ENCODE peak calls at places on chromosomes 6 and 20, in six cellular contexts. W, O, T, G, S and K are unnamed samples.

GRCh38 chr20:61938839-61939690 is 126.6 kb downstream of the TAF4 start:
- DNase-seq in O (no peak), G (no peak), W (no peak), S (peak; percentile 33), T (peak; percentile 14), K (no peak)

GRCh38 chr6:167137881-167138280 is 15.0 kb downstream of the CCR6 start:
- DNase-seq in O (no peak), W (no peak), G (no peak), T (no peak), S (no peak), K (no peak)

GRCh38 chr20:61737346-61737745 is 328.3 kb downstream of the TAF4 start:
- DNase-seq in G (no peak), W (no peak), O (no peak), S (no peak), T (no peak), K (no peak)

GRCh38 chr6:64012351-64013060 is 376.9 kb downstream of the PHF3 start:
- DNase-seq in T (no peak), W (peak; percentile 6), O (peak; percentile 78), G (no peak), S (no peak), K (peak; percentile 7)

GRCh38 chr20:991850-992249 is 10.3 kb downstream of the RSPO4 start:
- DNase-seq in G (no peak), O (no peak), S (no peak), T (no peak), W (no peak), K (no peak)

GRCh38 chr6:130574146-130574545 is 208.3 kb downstream of the TMEM200A start:
- DNase-seq in G (no peak), S (no peak), O (no peak), W (no peak), T (no peak), K (no peak)

GRCh38 chr6:143406673-143407072 is 43.8 kb downstream of the ADAT2 start:
- DNase-seq in W (no peak), T (no peak), G (no peak), O (no peak), S (no peak), K (no peak)

GRCh38 chr6:129381885-129382284 is 328.1 kb downstream of the ARHGAP18 start:
- DNase-seq in T (no peak), W (no peak), O (no peak), S (no peak), G (no peak), K (no peak)

GRCh38 chr6:125415921-125416320 is 114.2 kb upstream of the HDDC2 start:
- DNase-seq in W (peak; percentile 53), O (no peak), G (no peak), S (no peak), T (no peak), K (no peak)

GRCh38 chr6:9161731-9162130 is 726.4 kb upstream of the SLC35B3 start:
- DNase-seq in W (peak; percentile 11), T (no peak), S (no peak), O (no peak), G (no peak), K (no peak)

GRCh38 chr6:16741112-16742016 is 19.9 kb downstream of the ATXN1 start:
- DNase-seq in O (peak; percentile 98), G (no peak), T (no peak), W (peak; percentile 94), S (no peak), K (no peak)

GRCh38 chr20:7285918-7286556 is 518.6 kb downstream of the BMP2 start:
- DNase-seq in S (peak; percentile 77), T (peak; percentile 44), O (peak; percentile 75), G (no peak), W (peak; percentile 71), K (peak; percentile 40)

GRCh38 chr20:7742479-7742878 is 197.8 kb downstream of the HAO1 start:
- DNase-seq in S (no peak), W (peak; percentile 63), G (peak; percentile 18), T (no peak), O (peak; percentile 64), K (no peak)

GRCh38 chr20:16394784-16395183 is 178.5 kb downstream of the KIF16B start:
- DNase-seq in G (no peak), O (no peak), S (no peak), W (no peak), T (no peak), K (no peak)

GRCh38 chr6:55131616-55132015 is 42.7 kb upstream of the HCRTR2 start:
- DNase-seq in G (no peak), T (no peak), S (no peak), W (no peak), O (peak; percentile 19), K (no peak)

GRCh38 chr6:1527098-1527497 is 82.6 kb upstream of the FOXC1 start:
- DNase-seq in T (peak; percentile 40), S (no peak), G (no peak), O (peak; percentile 58), W (peak; percentile 32), K (peak; percentile 55)

GRCh38 chr20:38165089-38165965 is at the start of gene TGM2:
- DNase-seq in O (peak; percentile 69), T (peak; percentile 70), G (no peak), S (peak; percentile 95), W (peak; percentile 71), K (no peak)

GRCh38 chr6:51702851-51703250 is 384.6 kb downstream of the PKHD1 start:
- DNase-seq in G (no peak), W (no peak), S (no peak), O (no peak), T (no peak), K (no peak)

GRCh38 chr6:108575905-108576494 is 15.3 kb downstream of the FOXO3 start:
- DNase-seq in T (no peak), O (no peak), S (no peak), W (no peak), G (no peak), K (no peak)
- H3K27ac ChIP-seq in T (no peak overlapping the region), O (no peak overlapping the region), S (no peak overlapping the region), W (no peak overlapping the region), G (no peak overlapping the region), K (no peak overlapping the region)

GRCh38 chr20:50420380-50420779 is 89.8 kb upstream of the PTPN1 start:
- DNase-seq in T (no peak), O (no peak), W (no peak), S (no peak), G (no peak), K (no peak)

GRCh38 chr20:50417484-50418235 is 92.5 kb upstream of the PTPN1 start:
- DNase-seq in O (no peak), W (no peak), S (no peak), G (no peak), T (no peak), K (no peak)

GRCh38 chr20:50421356-50422340 is 88.5 kb upstream of the PTPN1 start:
- DNase-seq in G (no peak), W (no peak), O (no peak), S (no peak), T (no peak), K (no peak)

GRCh38 chr20:50416930-50417329 is 93.3 kb upstream of the PTPN1 start:
- DNase-seq in T (no peak), W (no peak), O (no peak), S (no peak), G (no peak), K (no peak)

DNA sequence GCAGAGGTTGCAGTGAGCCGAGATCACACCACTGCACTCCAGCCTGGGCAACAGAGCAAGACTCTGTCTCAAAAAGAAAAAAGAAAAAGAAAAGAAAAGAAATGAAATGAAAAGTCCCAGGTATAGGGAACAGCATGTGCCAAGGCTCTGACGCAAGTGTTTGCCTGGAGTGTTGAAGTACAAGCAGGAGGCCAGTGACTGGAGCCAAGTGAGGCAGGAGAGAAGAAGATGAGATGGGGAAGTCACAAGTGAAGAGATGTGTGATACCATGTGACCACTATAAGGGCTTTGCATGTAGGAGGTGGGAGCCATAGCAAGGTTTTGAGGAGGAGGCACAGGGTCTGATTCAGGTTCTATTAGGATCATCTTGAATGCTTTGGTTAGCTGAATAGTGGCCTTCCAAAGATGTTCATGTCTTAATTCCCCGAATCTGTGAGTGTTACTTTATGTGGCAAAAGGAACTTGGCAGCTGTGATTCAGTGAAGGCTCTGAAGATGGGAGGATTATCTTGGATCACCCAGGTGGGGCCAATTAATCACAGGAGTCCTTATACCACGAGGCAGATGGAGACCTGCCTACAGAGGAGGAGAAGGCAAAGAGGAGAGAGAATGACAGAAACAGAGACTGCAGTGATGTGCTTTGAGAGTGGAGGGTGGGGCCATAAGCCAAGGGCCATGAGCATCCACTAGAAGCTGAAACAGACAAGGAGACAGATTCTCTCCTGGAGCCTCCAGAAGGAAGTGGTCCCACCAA is 91.1 kb upstream of the PTPN1 start:
- DNase-seq in W (no peak), O (no peak), T (no peak), G (no peak), S (peak; percentile 76), K (no peak)
- H3K27ac ChIP-seq in W (no peak overlapping the region), O (no peak overlapping the region), T (no peak overlapping the region), G (no peak overlapping the region), S (peak overlapping the region; percentile 46), K (no peak overlapping the region)

GRCh38 chr20:4084096-4084495 is 68.7 kb upstream of the RNF24 start:
- DNase-seq in G (no peak), T (no peak), W (no peak), O (no peak), S (no peak), K (no peak)
- H3K27ac ChIP-seq in G (no peak overlapping the region), T (no peak overlapping the region), W (no peak overlapping the region), O (peak overlapping the region; percentile 27), S (no peak overlapping the region), K (no peak overlapping the region)

DNA sequence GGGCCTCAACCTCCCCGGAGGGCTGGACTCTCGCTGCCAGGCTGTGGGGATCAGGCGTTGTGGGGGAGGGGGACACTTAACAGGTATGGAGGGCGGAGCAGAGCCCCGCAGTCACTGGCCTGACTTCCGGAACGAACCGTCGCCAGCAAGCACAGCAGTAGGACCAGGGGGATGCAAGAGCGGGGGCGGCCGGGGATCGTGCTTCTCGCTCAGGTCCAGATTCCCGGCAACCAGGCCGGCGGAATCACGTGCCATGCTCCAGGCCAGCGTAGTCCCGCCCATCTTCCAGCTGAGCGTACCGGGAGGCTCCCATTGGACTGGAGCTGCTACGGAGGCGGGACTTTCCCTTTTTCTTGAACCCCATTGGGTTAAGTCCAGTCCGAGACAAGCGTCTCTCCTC is 10.0 kb upstream of the POU5F1 start:
- DNase-seq in W (no peak), O (no peak), T (peak; percentile 73), G (no peak), S (peak; percentile 67), K (no peak)
- H3K27ac ChIP-seq in W (no peak overlapping the region), O (no peak overlapping the region), T (no peak overlapping the region), G (no peak overlapping the region), S (no peak overlapping the region), K (no peak overlapping the region)

GRCh38 chr6:18386302-18386976 is 711 bp upstream of the RNF144B start:
- DNase-seq in G (no peak), T (no peak), S (peak; percentile 74), O (peak; percentile 38), W (no peak), K (no peak)
- H3K27ac ChIP-seq in G (peak overlapping the region; percentile 83), T (no peak overlapping the region), S (peak overlapping the region; percentile 80), O (no peak overlapping the region), W (peak overlapping the region; percentile 50), K (no peak overlapping the region)